ENCODE peak calls at places on chromosomes 11 and 22, in five cellular contexts. X is activated T-helper 1 cell treated with anti-CD3 and anti-CD28 coated beads, Interleukin-12 subunit alpha, Interleukin-12 subunit beta, Interleukin-2, Interleukin-4 antibody, amounts not matched to agents 30 ng/mL and 10 ng/mL and 1 ng/mL, durations not matched to agents 14 hours and 24 hours and 36 hours; L is RPMI7951; E is HT-29; F is occipital lobe. I is an unnamed sample.

GRCh38 chr11:1226981-1227550 is 4.2 kb downstream of the MUC5B start:
- DNase-seq in F (no peak), L (no peak), X (no peak), E (no peak), I (no peak)

GRCh38 chr11:45253640-45254039 is 32.5 kb downstream of the SYT13 start:
- DNase-seq in E (no peak), X (no peak), L (no peak), F (no peak), I (no peak)

GRCh38 chr11:3109434-3109833 is 52.2 kb upstream of the CARS1 start:
- DNase-seq in L (no peak), E (no peak), F (no peak), X (no peak), I (no peak)

GRCh38 chr11:1912314-1912878 is 7.1 kb upstream of the TNNT3 start:
- DNase-seq in L (no peak), X (no peak), E (no peak), F (no peak), I (no peak)

GRCh38 chr11:106331163-106331562 is 253.7 kb downstream of the AASDHPPT start:
- DNase-seq in F (no peak), L (no peak), X (no peak), E (no peak), I (peak)

GRCh38 chr22:46053563-46054090 is 76.7 kb upstream of the WNT7B start:
- DNase-seq in X (no peak), E (peak), L (peak), F (peak), I (peak)

GRCh38 chr11:6332066-6332465 is 11.8 kb upstream of the CAVIN3 start:
- DNase-seq in F (no peak), L (no peak), X (no peak), E (no peak), I (no peak)

GRCh38 chr11:112856591-112856990 is 104.6 kb upstream of the NCAM1 start:
- DNase-seq in F (no peak), L (peak), X (no peak), E (no peak), I (peak)

GRCh38 chr11:44747836-44748235 is 21.1 kb downstream of the TSPAN18 start:
- DNase-seq in E (no peak), X (no peak), F (no peak), L (no peak), I (no peak)

GRCh38 chr22:35337932-35338331 is 38.2 kb downstream of the TOM1 start:
- DNase-seq in E (no peak), L (no peak), F (no peak), X (no peak), I (peak)

GRCh38 chr11:46472662-46472994 is 81.1 kb upstream of the CHRM4 start:
- DNase-seq in E (peak), X (no peak), L (no peak), F (no peak), I (no peak)

GRCh38 chr11:57276169-57276854 is 39.3 kb upstream of the APLNR start:
- DNase-seq in F (no peak), E (no peak), X (no peak), L (no peak), I (no peak)

GRCh38 chr11:100753144-100753543 is 66.1 kb downstream of the ARHGAP42 start:
- DNase-seq in L (peak), X (no peak), E (peak), F (no peak), I (no peak)

GRCh38 chr22:39679652-39680051 is 109.1 kb downstream of the CACNA1I start:
- DNase-seq in E (no peak), L (no peak), X (no peak), F (no peak), I (no peak)

GRCh38 chr11:25758145-25758661 is 573.7 kb upstream of the ANO3 start:
- DNase-seq in L (no peak), X (no peak), E (no peak), F (no peak), I (no peak)

GRCh38 chr11:100851584-100852152 is 164.6 kb downstream of the ARHGAP42 start:
- DNase-seq in L (no peak), X (no peak), E (no peak), F (no peak), I (no peak)

GRCh38 chr11:128694618-128695481 is 978 bp downstream of the FLI1 start:
- DNase-seq in L (peak), X (no peak), E (no peak), F (no peak), I (no peak)

GRCh38 chr22:43849731-43850130 is 12.6 kb downstream of the SULT4A1 start:
- DNase-seq in L (no peak), X (no peak), E (no peak), F (no peak), I (no peak)

GRCh38 chr11:93741094-93741881 is at the start of the genes C11orf54 and TAF1D:
- DNase-seq in X (peak), L (peak), E (peak), F (peak), I (peak)

GRCh38 chr22:38139901-38140300 is 29.4 kb upstream of the BAIAP2L2 start:
- DNase-seq in X (no peak), L (no peak), E (no peak), F (no peak), I (no peak)

GRCh38 chr11:104956528-104956927 is 11.8 kb downstream of the CASP4 start:
- DNase-seq in X (no peak), L (no peak), F (no peak), E (no peak), I (no peak)

GRCh38 chr11:111183706-111184105 is 61.8 kb upstream of the POU2AF2 start:
- DNase-seq in F (no peak), E (no peak), L (no peak), X (no peak), I (no peak)

GRCh38 chr11:78149646-78150045 is 10.2 kb upstream of the ALG8 start:
- DNase-seq in E (peak), F (no peak), X (no peak), L (peak), I (peak)

GRCh38 chr11:133718238-133718637 is 127.1 kb downstream of the SPATA19 start:
- DNase-seq in X (no peak), L (no peak), F (no peak), E (no peak), I (no peak)

GRCh38 chr11:82701847-82702520 is 31.7 kb downstream of the FAM181B start:
- DNase-seq in L (peak), E (peak), F (no peak), X (no peak), I (peak)

GRCh38 chr11:68761801-68762200 is 10.5 kb upstream of the TESMIN start:
- DNase-seq in E (no peak), F (no peak), X (no peak), L (no peak), I (no peak)

GRCh38 chr11:18844753-18845367 is 53.3 kb upstream of the PTPN5 start:
- DNase-seq in E (peak), F (no peak), L (peak), X (no peak), I (peak)

GRCh38 chr11:37511425-37511933 is 913.4 kb upstream of the RAG2 start:
- DNase-seq in X (no peak), E (no peak), F (no peak), L (no peak), I (peak)

GRCh38 chr11:55895216-55895615 is 12.1 kb downstream of the TRIM51 start:
- DNase-seq in L (no peak), X (no peak), F (no peak), E (no peak), I (no peak)

GRCh38 chr11:36292311-36292722 is 3.1 kb upstream of the COMMD9 start:
- DNase-seq in X (peak), F (no peak), E (peak), L (peak), I (peak)

GRCh38 chr22:20552913-20553401 is 45.5 kb downstream of the MED15 start:
- DNase-seq in X (no peak), E (peak), L (no peak), F (no peak), I (peak)

GRCh38 chr11:63845305-63845704 is 6.4 kb downstream of the MARK2 start:
- DNase-seq in L (peak), E (peak), X (no peak), F (no peak), I (peak)

GRCh38 chr22:31332886-31333285 is 13.3 kb downstream of the PATZ1 start:
- DNase-seq in E (no peak), F (no peak), X (no peak), L (no peak), I (peak)

GRCh38 chr11:32427935-32428664 is 7.2 kb downstream of the WT1 start:
- DNase-seq in E (no peak), L (no peak), F (no peak), X (no peak), I (no peak)

GRCh38 chr22:19124377-19124776 is 2.2 kb upstream of the DGCR2 start:
- DNase-seq in E (no peak), F (no peak), L (no peak), X (no peak), I (no peak)

I was measured in LHCN-M2.